ENCODE peak calls at places on chromosomes 16 and 17, in four cellular contexts. One of them, this sample, is unnamed. For H3K9me3, the result is how much of the 10 kb centered on the place peaks cover.

GRCh38 chr17:49063652-49064051 is 66.5 kb downstream of the IGF2BP1 start:
- DNase-seq in A549: no peak
- DNase-seq in HepG2: no peak
- DNase-seq in IMR-90: no peak
- DNase-seq in this sample: no peak

GRCh38 chr16:27708651-27709050 is 158.7 kb downstream of the KATNIP start:
- DNase-seq in A549: no peak
- DNase-seq in IMR-90: no peak
- DNase-seq in HepG2: no peak
- DNase-seq in this sample: no peak

GRCh38 chr16:84177740-84178070 is 9.2 kb downstream of the TAF1C start:
- DNase-seq in IMR-90: peak
- DNase-seq in HepG2: no peak
- DNase-seq in A549: no peak
- DNase-seq in this sample: no peak

GRCh38 chr17:82657926-82658325 is 9.7 kb upstream of the WDR45B start:
- DNase-seq in HepG2: no peak
- DNase-seq in A549: no peak
- DNase-seq in IMR-90: no peak
- DNase-seq in this sample: peak

GRCh38 chr17:36937001-36937960 is at the start of gene LHX1:
- DNase-seq in IMR-90: no peak
- DNase-seq in HepG2: no peak
- DNase-seq in A549: no peak
- DNase-seq in this sample: no peak

GRCh38 chr16:27951752-27952151 is 111.8 kb downstream of the GSG1L start:
- DNase-seq in IMR-90: peak
- DNase-seq in HepG2: no peak
- DNase-seq in A549: no peak
- DNase-seq in this sample: no peak

GRCh38 chr17:75876190-75876937 is 2.0 kb downstream of the TRIM47 start:
- DNase-seq in IMR-90: no peak
- DNase-seq in HepG2: peak
- DNase-seq in A549: peak
- DNase-seq in this sample: no peak

GRCh38 chr16:65075877-65076276 is 46.0 kb downstream of the CDH11 start:
- DNase-seq in A549: no peak
- DNase-seq in HepG2: no peak
- DNase-seq in IMR-90: no peak
- DNase-seq in this sample: no peak

GRCh38 chr16:78294538-78295225 is 195.2 kb downstream of the WWOX start:
- DNase-seq in A549: no peak
- DNase-seq in IMR-90: no peak
- DNase-seq in HepG2: no peak
- DNase-seq in this sample: no peak

GRCh38 chr16:84367750-84368320 is 503 bp upstream of the ATP2C2 start:
- DNase-seq in HepG2: no peak
- DNase-seq in IMR-90: no peak
- DNase-seq in A549: no peak
- DNase-seq in this sample: no peak

GRCh38 chr16:87332150-87332549 is 15.0 kb upstream of the C16orf95 start:
- DNase-seq in HepG2: no peak
- DNase-seq in IMR-90: peak
- DNase-seq in A549: no peak
- DNase-seq in this sample: peak

DNA sequence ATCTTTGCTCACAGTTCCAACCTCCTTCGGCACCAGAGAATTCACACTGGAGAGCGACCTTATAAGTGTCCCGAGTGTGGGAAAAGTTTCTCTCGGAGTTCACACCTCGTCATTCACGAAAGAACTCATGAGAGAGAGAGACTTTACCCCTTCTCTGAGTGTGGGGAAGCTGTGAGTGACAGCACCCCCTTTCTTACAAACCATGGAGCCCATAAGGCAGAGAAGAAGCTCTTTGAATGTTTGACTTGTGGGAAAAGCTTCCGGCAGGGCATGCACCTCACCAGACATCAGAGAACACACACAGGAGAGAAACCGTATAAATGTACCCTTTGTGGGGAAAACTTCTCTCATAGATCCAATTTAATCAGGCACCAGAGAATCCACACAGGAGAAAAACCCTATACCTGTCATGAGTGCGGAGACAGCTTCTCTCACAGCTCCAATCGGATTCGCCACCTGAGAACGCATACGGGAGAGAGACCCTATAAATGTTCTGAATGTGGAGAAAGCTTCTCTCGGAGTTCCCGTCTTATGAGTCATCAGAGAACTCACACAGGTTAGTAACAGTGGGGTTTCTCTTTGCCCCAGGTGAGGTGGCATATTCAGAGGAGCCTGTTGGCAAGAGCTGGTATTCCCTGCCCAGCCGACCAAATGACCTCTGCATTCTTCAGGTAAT is 6.8 kb downstream of the ZNF263 start:
- DNase-seq in IMR-90: no peak
- DNase-seq in HepG2: no peak
- DNase-seq in A549: peak
- DNase-seq in this sample: no peak
- H3K9me3 ChIP-seq in IMR-90: half or more
- H3K9me3 ChIP-seq in HepG2: under half
- H3K9me3 ChIP-seq in A549: half or more
- H3K9me3 ChIP-seq in this sample: under half

GRCh38 chr17:12618557-12618956 is 47.1 kb upstream of the MYOCD start:
- DNase-seq in IMR-90: peak
- DNase-seq in A549: no peak
- DNase-seq in HepG2: no peak
- DNase-seq in this sample: no peak
- TF ChIP-seq POLR2A in IMR-90: no peak
- TF ChIP-seq POLR2A in A549: no peak
- TF ChIP-seq POLR2A in HepG2: no peak
- TF ChIP-seq POLR2A in this sample: no peak

DNA sequence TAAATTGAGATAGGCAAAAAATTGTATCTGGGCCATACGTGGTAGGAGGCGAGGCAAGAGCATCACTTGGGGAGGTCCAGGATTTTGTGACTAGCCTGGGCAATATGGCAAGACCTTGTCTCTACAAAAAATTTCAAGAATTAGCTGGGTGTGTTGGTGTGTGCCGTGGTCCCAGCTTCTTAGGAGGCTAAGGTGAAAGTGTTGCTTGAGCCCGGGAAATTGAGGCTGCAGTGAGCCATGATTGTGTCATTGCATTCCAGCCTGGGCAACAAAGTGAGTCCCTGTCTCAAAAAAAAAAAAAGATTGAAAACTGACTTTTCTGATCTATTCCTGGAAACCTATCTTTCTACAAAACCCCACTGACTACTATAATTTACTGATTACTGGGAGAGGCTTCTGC is 26.7 kb downstream of the CDK12 start:
- DNase-seq in HepG2: no peak
- DNase-seq in IMR-90: peak
- DNase-seq in A549: no peak
- DNase-seq in this sample: no peak
- TF ChIP-seq CTCF in HepG2: no peak
- TF ChIP-seq CTCF in IMR-90: no peak
- TF ChIP-seq CTCF in A549: no peak
- TF ChIP-seq CTCF in this sample: no peak

GRCh38 chr17:21134559-21134958 is 7.8 kb downstream of the DHRS7B start:
- DNase-seq in HepG2: no peak
- DNase-seq in IMR-90: no peak
- DNase-seq in A549: no peak
- DNase-seq in this sample: no peak
- H3K9me3 ChIP-seq in HepG2: under half
- H3K9me3 ChIP-seq in IMR-90: under half
- H3K9me3 ChIP-seq in A549: under half
- H3K9me3 ChIP-seq in this sample: under half

GRCh38 chr17:2398655-2399571 is 1.9 kb downstream of the MNT start:
- DNase-seq in HepG2: peak
- DNase-seq in IMR-90: peak
- DNase-seq in A549: peak
- DNase-seq in this sample: peak
- TF ChIP-seq POLR2A in HepG2: peak
- TF ChIP-seq POLR2A in IMR-90: peak
- TF ChIP-seq POLR2A in A549: no peak
- TF ChIP-seq POLR2A in this sample: peak

GRCh38 chr17:72031219-72031906 is 89.5 kb upstream of the SOX9 start:
- DNase-seq in HepG2: no peak
- DNase-seq in IMR-90: no peak
- DNase-seq in A549: no peak
- DNase-seq in this sample: no peak
- TF ChIP-seq CTCF in HepG2: no peak
- TF ChIP-seq CTCF in IMR-90: no peak
- TF ChIP-seq CTCF in A549: no peak
- TF ChIP-seq CTCF in this sample: no peak